ENCODE peak calls at places on chromosomes 7 and 10, in eight cellular contexts. T is activated naive CD4-positive, alpha-beta T cell treated with anti-CD3 and anti-CD28 coated beads, Interleukin-2, amount 10 ng/mL, durations not matched to agents 7 days and 5 days; S is H9; W is EH; G is GM04503; E is mucosa of gallbladder; X is activated effector memory CD4-positive, alpha-beta T cell treated with anti-CD3 and anti-CD28 coated beads, Interleukin-2, amount 50 U/mL, for 16 hours; M is PC-9. A is an unnamed sample.
A peak's percentile ranks its signal among the peaks of the same experiment; 100 is the strongest.

GRCh38 chr10:114184276-114184675 is 5.1 kb downstream of the TDRD1 start:
- DNase-seq in T (no peak), S (no peak), W (no peak), G (no peak), E (no peak), X (no peak), M (no peak), A (no peak)

GRCh38 chr7:29005829-29006228 is 47.7 kb upstream of the TRIL start:
- DNase-seq in T (no peak), S (no peak), W (peak; percentile 23), G (no peak), E (no peak), X (no peak), M (no peak), A (no peak)

GRCh38 chr10:130368761-130369560 is 232.8 kb downstream of the GLRX3 start:
- DNase-seq in T (no peak), S (no peak), W (no peak), G (no peak), E (no peak), X (no peak), M (no peak), A (no peak)

GRCh38 chr7:107834401-107834800 is 31.4 kb upstream of the SLC26A3 start:
- DNase-seq in T (no peak), S (no peak), W (no peak), G (no peak), E (no peak), X (no peak), M (no peak), A (no peak)

GRCh38 chr10:97915761-97916160 is 66.1 kb downstream of the GOLGA7B start:
- DNase-seq in T (no peak), S (no peak), W (no peak), G (no peak), E (no peak), X (no peak), M (no peak), A (no peak)

GRCh38 chr10:42552188-42553063 is 85.9 kb downstream of the ZNF33B start:
- DNase-seq in T (peak; percentile 97), S (peak; percentile 97), W (peak; percentile 96), G (peak; percentile 82), E (peak; percentile 98), X (peak; percentile 98), M (peak; percentile 96), A (peak; percentile 91)

GRCh38 chr7:75994388-75995051 is at the start of gene TMEM120A:
- DNase-seq in T (peak; percentile 97), S (peak; percentile 96), W (peak; percentile 94), G (peak; percentile 53), E (peak; percentile 95), X (peak; percentile 97), M (peak; percentile 98), A (peak; percentile 98)

GRCh38 chr10:129095980-129096339 is 371.1 kb upstream of the MGMT start:
- DNase-seq in T (no peak), S (no peak), W (no peak), G (no peak), E (no peak), X (no peak), M (no peak), A (no peak)

GRCh38 chr7:32163141-32163806 is 93.1 kb upstream of the PDE1C start:
- DNase-seq in T (no peak), S (no peak), W (peak; percentile 99), G (peak; percentile 93), E (peak; percentile 30), X (no peak), M (peak; percentile 20), A (no peak)

GRCh38 chr10:119608316-119609155 is 11.8 kb upstream of the TIAL1 start:
- DNase-seq in T (peak; percentile 39), S (peak; percentile 55), W (peak; percentile 53), G (no peak), E (peak; percentile 63), X (peak; percentile 71), M (peak; percentile 52), A (no peak)

GRCh38 chr10:48727866-48728265 is 43.2 kb downstream of the WDFY4 start:
- DNase-seq in T (no peak), S (no peak), W (no peak), G (no peak), E (no peak), X (no peak), M (no peak), A (no peak)

GRCh38 chr7:130939285-130940095 is 205.5 kb upstream of the KLF14 start:
- DNase-seq in T (no peak), S (no peak), W (peak; percentile 60), G (no peak), E (no peak), X (no peak), M (no peak), A (no peak)

GRCh38 chr10:87850742-87851205 is 12.6 kb downstream of the KLLN start:
- DNase-seq in T (peak; percentile 70), S (peak; percentile 80), W (peak; percentile 74), G (no peak), E (peak; percentile 64), X (peak; percentile 77), M (no peak), A (no peak)

GRCh38 chr10:11058965-11059364 is 41.3 kb downstream of the CELF2 start:
- DNase-seq in T (no peak), S (no peak), W (no peak), G (no peak), E (no peak), X (no peak), M (no peak), A (no peak)

A was measured in activated naive CD8-positive, alpha-beta T cell treated with anti-CD3 and anti-CD28 coated beads, Interleukin-2, amount 10 ng/mL, durations not matched to agents 7 days and 5 days.